ENCODE peak calls at places on chromosomes 2 and 18, in six cellular contexts. F is left ventricle myocardium inferior, M is endothelial cell of umbilical vein, E is ovary, P is lung, L is dorsolateral prefrontal cortex. Z is an unnamed sample. For H3K27me3, the result is how much of the 10 kb centered on the place peaks cover.

GRCh38 chr18:61900504-61901281 is 7.9 kb upstream of the RNF152 start:
- DNase-seq in F (no peak), M (no peak), E (no peak), P (no peak), L (no peak), Z (peak)

GRCh38 chr18:42041793-42042192 is 86.8 kb downstream of the PIK3C3 start:
- DNase-seq in F (no peak), M (no peak), E (no peak), P (no peak), L (no peak), Z (no peak)

GRCh38 chr2:38771632-38772031 is 6.4 kb upstream of the GEMIN6 start:
- DNase-seq in F (no peak), M (peak), E (no peak), P (no peak), L (no peak), Z (no peak)

GRCh38 chr2:29700560-29700959 is 220.8 kb downstream of the ALK start:
- DNase-seq in F (no peak), M (no peak), E (no peak), P (no peak), L (no peak), Z (no peak)

GRCh38 chr2:135473567-135473966 is 57.5 kb downstream of the ZRANB3 start:
- DNase-seq in F (no peak), M (peak), E (no peak), P (no peak), L (no peak), Z (peak)

GRCh38 chr2:11753452-11753885 is 7.0 kb downstream of the LPIN1 start:
- DNase-seq in F (no peak), M (peak), E (no peak), P (peak), L (no peak), Z (peak)

GRCh38 chr2:85741811-85742507 is 11.8 kb upstream of the ATOH8 start:
- DNase-seq in F (peak), M (peak), E (peak), P (peak), L (peak), Z (no peak)

GRCh38 chr2:210481601-210482124 is 5.1 kb upstream of the LANCL1 start:
- DNase-seq in F (no peak), M (no peak), E (no peak), P (no peak), L (no peak), Z (no peak)

GRCh38 chr2:43105586-43106562 is 120.5 kb downstream of the ZFP36L2 start:
- DNase-seq in F (peak), M (no peak), E (peak), P (peak), L (no peak), Z (peak)

GRCh38 chr2:63257473-63257872 is 206.8 kb downstream of the OTX1 start:
- DNase-seq in F (no peak), M (no peak), E (no peak), P (no peak), L (no peak), Z (no peak)

GRCh38 chr2:15818186-15818795 is 122.1 kb upstream of the MYCN start:
- DNase-seq in F (no peak), M (no peak), E (no peak), P (no peak), L (no peak), Z (no peak)

GRCh38 chr18:78878335-78878734 is 101.3 kb upstream of the SALL3 start:
- DNase-seq in F (no peak), M (no peak), E (no peak), P (peak), L (no peak), Z (no peak)

GRCh38 chr2:219706823-219707281 is 79.4 kb downstream of the SLC4A3 start:
- DNase-seq in F (no peak), M (no peak), E (no peak), P (no peak), L (no peak), Z (no peak)

GRCh38 chr2:17416891-17417391 is 101.3 kb downstream of the RAD51AP2 start:
- DNase-seq in F (no peak), M (no peak), E (no peak), P (no peak), L (no peak), Z (no peak)

GRCh38 chr2:84939426-84940087 is 31.4 kb upstream of the KCMF1 start:
- DNase-seq in F (no peak), M (no peak), E (no peak), P (no peak), L (no peak), Z (peak)

GRCh38 chr2:25215948-25216679 is 47.7 kb upstream of the POMC start:
- DNase-seq in F (peak), M (peak), E (peak), P (peak), L (no peak), Z (peak)

GRCh38 chr2:228378696-228379425 is 197.4 kb upstream of the SPHKAP start:
- DNase-seq in F (no peak), M (no peak), E (no peak), P (no peak), L (no peak), Z (no peak)

GRCh38 chr2:164061129-164061746 is 325.4 kb upstream of the FIGN start:
- DNase-seq in F (no peak), M (peak), E (no peak), P (peak), L (no peak), Z (peak)

DNA sequence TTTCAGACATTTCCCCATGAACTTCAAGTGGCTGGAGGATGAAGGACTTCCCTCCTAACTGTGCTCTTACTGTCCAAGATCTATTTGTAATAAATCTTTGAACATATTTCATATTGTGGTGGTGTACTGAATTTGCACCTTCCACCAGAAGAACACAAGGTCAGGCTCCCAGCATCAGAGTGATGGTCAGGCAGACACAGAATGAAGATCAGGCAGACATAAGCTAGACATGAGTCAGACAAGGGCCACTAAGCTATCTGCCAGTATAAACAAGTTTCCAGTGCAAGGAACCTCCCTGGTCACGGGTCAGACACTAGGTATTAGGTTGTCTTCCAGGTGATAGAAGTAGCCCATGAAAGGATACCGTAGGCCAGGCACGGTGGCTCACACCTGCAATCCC is 20.0 kb downstream of the AQP12B start:
- DNase-seq in F (no peak), M (no peak), E (no peak), P (no peak), L (no peak), Z (no peak)
- H3K27me3 ChIP-seq in F (half or more), M (under half), E (under half), P (under half), L (under half), Z (under half)

GRCh38 chr2:48341556-48342133 is 188.3 kb upstream of the STON1 start:
- DNase-seq in F (no peak), M (peak), E (no peak), P (no peak), L (no peak), Z (no peak)

GRCh38 chr2:48344441-48344756 is 185.6 kb upstream of the STON1 start:
- DNase-seq in F (no peak), M (no peak), E (no peak), P (no peak), L (no peak), Z (no peak)

GRCh38 chr2:48345176-48345575 is 184.8 kb upstream of the STON1 start:
- DNase-seq in F (no peak), M (no peak), E (no peak), P (no peak), L (no peak), Z (no peak)

GRCh38 chr2:48343154-48343553 is 186.8 kb upstream of the STON1 start:
- DNase-seq in F (no peak), M (peak), E (no peak), P (no peak), L (no peak), Z (no peak)

GRCh38 chr2:48343571-48344440 is 186.1 kb upstream of the STON1 start:
- DNase-seq in F (no peak), M (peak), E (no peak), P (no peak), L (no peak), Z (peak)
- H3K4me3 ChIP-seq in F (peak), M (peak), E (no peak), P (no peak), L (peak), Z (no peak)

GRCh38 chr2:172102159-172102857 is 392 bp downstream of the DLX2 start:
- DNase-seq in F (no peak), M (peak), E (peak), P (no peak), L (no peak), Z (no peak)
- H3K27me3 ChIP-seq in F (half or more), M (half or more), E (under half), P (under half), L (half or more), Z (under half)

DNA sequence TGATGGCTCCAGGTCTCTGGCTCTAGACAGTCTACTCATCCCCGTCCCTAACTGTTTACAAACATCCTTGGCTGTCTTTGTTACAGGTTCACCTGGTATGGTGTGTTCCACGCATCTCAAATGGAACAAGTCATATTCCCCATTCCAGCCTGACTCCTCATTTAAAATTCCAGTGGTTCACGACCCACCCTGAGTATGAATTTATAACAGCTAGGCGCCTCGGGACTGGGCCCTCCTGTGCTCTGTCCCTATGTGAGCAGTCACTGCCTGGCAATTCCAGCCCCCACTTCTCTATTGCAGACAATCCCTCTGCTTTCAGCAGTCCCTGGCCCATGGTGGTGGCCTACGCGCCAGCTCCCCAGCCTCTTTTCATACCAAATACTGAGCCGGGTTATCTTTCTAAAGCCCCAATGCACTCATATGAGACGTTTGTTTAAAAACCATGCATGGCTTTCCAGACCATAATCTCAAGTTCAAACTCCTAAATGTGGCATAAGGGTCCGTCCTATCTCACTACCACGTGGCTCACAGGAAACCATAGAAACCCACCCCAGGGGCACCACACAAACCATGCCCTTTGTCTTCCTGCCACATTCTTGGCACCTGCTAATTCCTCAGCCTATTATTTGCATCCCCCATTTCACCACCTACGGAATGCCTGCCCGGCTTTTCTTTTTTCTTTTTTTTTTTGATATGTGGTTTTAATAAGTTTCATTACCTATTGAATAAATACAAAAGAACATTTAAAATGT is 1.6 kb downstream of the SERPINB8 start:
- DNase-seq in F (no peak), M (no peak), E (no peak), P (no peak), L (no peak), Z (no peak)
- H3K4me3 ChIP-seq in F (peak), M (peak), E (no peak), P (peak), L (peak), Z (no peak)

GRCh38 chr18:22557160-22557941 is 139.6 kb upstream of the CTAGE1 start:
- DNase-seq in F (no peak), M (peak), E (no peak), P (no peak), L (no peak), Z (no peak)

GRCh38 chr18:22559414-22560282 is 141.9 kb upstream of the CTAGE1 start:
- DNase-seq in F (peak), M (peak), E (peak), P (peak), L (no peak), Z (peak)

GRCh38 chr18:22558945-22559385 is 141.2 kb upstream of the CTAGE1 start:
- DNase-seq in F (peak), M (peak), E (peak), P (peak), L (no peak), Z (peak)

GRCh38 chr18:22560797-22561196 is 143.1 kb upstream of the CTAGE1 start:
- DNase-seq in F (no peak), M (peak), E (no peak), P (no peak), L (no peak), Z (no peak)

GRCh38 chr18:22560283-22560627 is 142.5 kb upstream of the CTAGE1 start:
- DNase-seq in F (no peak), M (peak), E (no peak), P (no peak), L (no peak), Z (no peak)
- H3K27me3 ChIP-seq in F (under half), M (under half), E (under half), P (under half), L (under half), Z (under half)